ENCODE peak calls at places on chromosomes 13 and 19, in five cellular contexts. X is cardiac muscle cell, R is psoas muscle, O is HCT116, N is tibial artery. B is an unnamed sample.

GRCh38 chr19:7767487-7767886 is 4.4 kb downstream of the CLEC4M start:
- DNase-seq in X (no peak), R (no peak), O (no peak), N (no peak), B (no peak)

GRCh38 chr19:6100284-6100915 is 9.9 kb downstream of the RFX2 start:
- DNase-seq in X (no peak), R (peak; percentile 29), O (no peak), N (no peak), B (no peak)

GRCh38 chr13:80173224-80173623 is 167.7 kb downstream of the SPRY2 start:
- DNase-seq in X (no peak), R (no peak), O (no peak), N (peak; percentile 61), B (no peak)

GRCh38 chr19:15787611-15788155 is at the start of gene OR10H5:
- DNase-seq in X (no peak), R (no peak), O (no peak), N (no peak), B (no peak)

GRCh38 chr19:48271531-48272151 is 1.8 kb downstream of the ZNF114 start:
- DNase-seq in X (peak; percentile 64), R (peak; percentile 29), O (no peak), N (peak; percentile 31), B (no peak)

GRCh38 chr19:13843104-13843921 is 33.6 kb upstream of the NANOS3 start:
- DNase-seq in X (peak; percentile 74), R (peak; percentile 57), O (no peak), N (no peak), B (no peak)

GRCh38 chr19:29241324-29241723 is 28.4 kb upstream of the UQCRFS1 start:
- DNase-seq in X (no peak), R (no peak), O (no peak), N (no peak), B (no peak)

GRCh38 chr19:16470911-16471811 is 609 bp downstream of the EPS15L1 start:
- DNase-seq in X (peak; percentile 44), R (no peak), O (no peak), N (peak; percentile 36), B (no peak)

GRCh38 chr19:29510701-29511265 is 15.0 kb upstream of the VSTM2B start:
- DNase-seq in X (no peak), R (no peak), O (no peak), N (no peak), B (no peak)

GRCh38 chr19:34959021-34959420 is 5.0 kb downstream of the ZNF792 start:
- DNase-seq in X (no peak), R (no peak), O (no peak), N (no peak), B (no peak)
- H3K9me3 ChIP-seq in X (peaks cover 8% of the 10 kb centered on the region), R (peaks cover 55% of the 10 kb centered on the region), O (peaks cover 41% of the 10 kb centered on the region), N (peaks cover 72% of the 10 kb centered on the region), B (peaks cover 79% of the 10 kb centered on the region)

DNA sequence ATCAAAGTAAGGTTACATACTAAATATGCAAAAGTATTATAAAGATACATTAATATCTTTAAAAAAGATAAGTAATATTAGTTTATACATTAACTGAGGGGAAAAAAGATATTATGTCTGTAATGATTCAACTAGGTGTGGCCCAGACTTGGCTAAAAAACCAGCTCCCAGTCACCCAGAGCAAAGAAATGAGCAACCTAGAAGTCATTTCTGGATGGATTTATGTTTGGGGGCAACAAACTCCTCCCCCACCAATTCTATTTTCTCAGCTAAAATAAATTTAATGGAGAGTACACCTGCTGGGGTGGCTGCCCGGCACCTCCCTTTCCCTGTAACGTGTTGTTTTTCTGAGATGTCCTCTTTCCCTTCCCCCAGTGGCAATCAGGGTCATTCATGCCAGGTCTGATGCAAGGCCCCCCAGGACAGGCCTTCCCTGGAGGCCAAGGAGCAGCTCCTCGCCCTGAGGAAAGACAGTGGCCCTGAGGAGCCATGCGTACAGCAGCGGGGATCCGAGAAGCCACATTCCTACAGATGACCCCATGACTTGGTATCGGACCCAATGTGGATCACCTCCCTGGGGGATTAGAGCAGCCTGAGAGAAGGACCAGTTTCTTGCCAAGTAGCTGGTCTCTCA is 78.6 kb upstream of the DOCK9 start:
- DNase-seq in X (no peak), R (no peak), O (no peak), N (no peak), B (no peak)
- H3K27ac ChIP-seq in X (no peak overlapping the region), R (no peak overlapping the region), O (no peak overlapping the region), N (no peak overlapping the region), B (no peak overlapping the region)

GRCh38 chr13:91284335-91284734 is 63.2 kb upstream of the MIR17HG start:
- DNase-seq in X (no peak), R (no peak), O (no peak), N (no peak), B (no peak)
- TF ChIP-seq CTCF in X (no peak), R (no peak), O (no peak), N (no peak), B (no peak)

GRCh38 chr19:20245309-20245708 is 78.3 kb downstream of the ZNF486 start:
- DNase-seq in X (no peak), R (no peak), O (no peak), N (no peak), B (no peak)
- H3K9me3 ChIP-seq in X (no peaks in the 10 kb centered on the region), R (no peaks in the 10 kb centered on the region), O (peaks cover 10% of the 10 kb centered on the region), N (no peaks in the 10 kb centered on the region), B (no peaks in the 10 kb centered on the region)

DNA sequence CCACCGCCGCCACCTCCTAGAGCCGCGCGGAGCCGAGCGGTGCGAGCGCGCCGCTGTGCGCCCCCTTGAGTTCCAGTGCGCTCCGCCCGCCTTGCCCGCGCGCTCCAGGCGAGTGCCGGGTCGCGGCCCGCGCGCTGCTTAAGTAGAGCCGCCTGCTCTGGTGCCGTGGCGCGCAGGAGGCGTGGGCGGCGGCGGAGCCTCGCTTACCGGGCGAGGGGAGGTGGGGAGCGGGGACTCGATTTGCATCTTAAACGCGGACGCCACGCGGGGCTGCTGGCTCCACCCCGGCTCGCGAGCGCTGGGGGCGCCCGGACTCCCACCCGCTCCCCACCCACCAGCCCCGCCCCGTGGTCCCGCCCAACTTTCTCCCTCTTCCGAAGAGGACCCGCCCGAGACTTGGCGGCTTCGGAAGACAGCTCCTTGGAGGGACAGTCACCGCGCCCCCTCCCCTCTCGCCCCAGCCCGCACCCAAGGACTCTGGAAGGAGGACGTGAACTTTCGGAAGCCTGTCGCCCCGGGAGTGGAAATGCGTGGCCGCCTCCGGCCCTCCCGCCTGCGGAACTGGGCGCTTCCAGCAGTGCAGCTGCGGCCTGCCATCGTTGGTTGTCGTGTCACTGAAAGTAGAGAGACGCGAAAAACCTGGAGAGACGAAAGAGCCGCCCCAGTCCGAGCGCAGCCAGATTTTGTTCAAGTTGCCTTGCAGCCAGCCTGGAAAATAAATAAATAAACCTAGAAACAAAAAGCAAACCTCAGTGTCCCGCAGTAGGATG is at the start of gene KCTD12:
- DNase-seq in X (peak; percentile 94), R (peak; percentile 89), O (peak; percentile 24), N (peak; percentile 90), B (peak; percentile 71)
- H3K27ac ChIP-seq in X (peak within 1 kb of the TSS; percentile 93), R (peak within 1 kb of the TSS; percentile 65), O (no peak within 1 kb of the TSS), N (peak within 1 kb of the TSS; percentile 88), B (no peak within 1 kb of the TSS)

DNA sequence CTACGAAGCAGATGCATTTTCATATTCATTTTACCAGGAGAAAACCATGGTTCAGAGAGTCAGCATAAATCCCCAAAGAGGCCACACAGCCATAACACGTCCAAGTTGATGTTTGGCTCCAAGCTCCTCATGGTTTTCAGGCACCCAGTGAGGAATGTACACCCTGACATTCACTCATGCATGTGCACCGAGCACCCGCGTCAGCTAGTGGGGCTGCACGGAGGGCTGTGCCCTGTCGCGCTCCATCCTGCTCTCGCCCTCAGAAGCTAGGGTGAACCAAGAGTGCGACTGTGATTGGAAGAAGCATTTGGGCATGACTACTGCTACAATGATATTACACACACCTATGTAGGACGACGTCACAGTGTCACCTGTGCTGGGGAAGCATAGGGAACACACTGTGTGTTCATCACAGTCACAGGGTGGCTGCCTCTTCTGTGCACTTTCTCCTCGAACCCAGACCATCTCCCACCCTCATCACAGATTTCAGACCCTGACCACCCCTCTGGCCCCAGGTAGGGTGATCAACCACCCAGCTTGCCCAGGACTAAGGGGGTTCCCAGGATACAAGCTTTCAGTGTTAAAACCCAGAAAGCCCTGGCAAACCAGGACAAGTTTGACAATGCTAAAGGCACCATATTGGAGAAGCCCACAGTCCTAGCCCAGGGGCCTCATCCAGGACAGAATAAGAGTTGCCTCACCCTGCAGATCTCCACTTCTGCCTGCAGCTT is 148.6 kb upstream of the ZNF507 start:
- DNase-seq in X (no peak), R (no peak), O (no peak), N (no peak), B (no peak)
- TF ChIP-seq CTCF in X (no peak), R (no peak), O (no peak), N (no peak), B (no peak)

B was measured in CD4-positive, alpha-beta T cell.